ENCODE peak calls at places on chromosomes 5 and 9, in four cellular contexts. V is effector memory CD4-positive, alpha-beta T cell; G is GM23248; Y is SJSA1. Q is an unnamed sample.

GRCh38 chr9:21465859-21466518 is 16.1 kb downstream of the IFNE start:
- DNase-seq in V (no peak), G (peak; percentile 68), Y (no peak), Q (peak; percentile 25)

GRCh38 chr9:88537743-88538055 is 2.7 kb downstream of the NXNL2 start:
- DNase-seq in V (no peak), G (peak; percentile 94), Y (peak; percentile 64), Q (peak; percentile 83)

GRCh38 chr9:82949203-82949602 is 113.7 kb downstream of the RASEF start:
- DNase-seq in V (no peak), G (peak; percentile 12), Y (no peak), Q (no peak)

GRCh38 chr5:24999732-25000131 is 355.0 kb upstream of the CDH10 start:
- DNase-seq in V (no peak), G (no peak), Y (no peak), Q (no peak)

GRCh38 chr5:56951131-56951945 is 585 bp downstream of the MIER3 start:
- DNase-seq in V (no peak), G (peak; percentile 55), Y (peak; percentile 44), Q (no peak)

GRCh38 chr5:34504967-34505366 is 151.2 kb upstream of the RAI14 start:
- DNase-seq in V (no peak), G (no peak), Y (no peak), Q (no peak)

GRCh38 chr5:110727025-110727314 is 499 bp upstream of the TMEM232 start:
- DNase-seq in V (no peak), G (no peak), Y (no peak), Q (no peak)

GRCh38 chr5:179793470-179794139 is at the start of gene LTC4S:
- DNase-seq in V (peak; percentile 49), G (peak; percentile 64), Y (no peak), Q (no peak)

GRCh38 chr5:141402553-141403328 is at the start of gene PCDHGA9:
- DNase-seq in V (no peak), G (peak; percentile 73), Y (no peak), Q (no peak)

GRCh38 chr5:150778517-150779396 is at the start of gene SMIM3:
- DNase-seq in V (peak; percentile 38), G (peak; percentile 86), Y (peak; percentile 79), Q (peak; percentile 70)

GRCh38 chr9:69584746-69585145 is 87.4 kb downstream of the APBA1 start:
- DNase-seq in V (no peak), G (peak; percentile 71), Y (no peak), Q (no peak)

GRCh38 chr5:132460835-132461230 is 29.7 kb downstream of the IRF1 start:
- DNase-seq in V (no peak), G (no peak), Y (no peak), Q (no peak)

GRCh38 chr5:177397875-177398390 is 2.5 kb downstream of the PFN3 start:
- DNase-seq in V (no peak), G (no peak), Y (peak; percentile 50), Q (no peak)

GRCh38 chr5:102986074-102986473 is 133.9 kb downstream of the GIN1 start:
- DNase-seq in V (no peak), G (no peak), Y (no peak), Q (no peak)

GRCh38 chr5:111627862-111628261 is 115.5 kb upstream of the STARD4 start:
- DNase-seq in V (no peak), G (no peak), Y (no peak), Q (no peak)

GRCh38 chr9:108150736-108151135 is 661.2 kb upstream of the KLF4 start:
- DNase-seq in V (no peak), G (peak; percentile 63), Y (no peak), Q (peak; percentile 43)

GRCh38 chr9:85729882-85730281 is 11.9 kb downstream of the AGTPBP1 start:
- DNase-seq in V (no peak), G (no peak), Y (no peak), Q (no peak)

GRCh38 chr9:76574171-76574767 is 115.3 kb downstream of the GCNT1 start:
- DNase-seq in V (no peak), G (no peak), Y (no peak), Q (no peak)

GRCh38 chr5:95913663-95914062 is 48.0 kb downstream of the ELL2 start:
- DNase-seq in V (no peak), G (no peak), Y (no peak), Q (no peak)

GRCh38 chr5:54873696-54874095 is 111.7 kb downstream of the ESM1 start:
- DNase-seq in V (no peak), G (peak; percentile 9), Y (no peak), Q (no peak)

GRCh38 chr9:96725576-96725975 is 52.3 kb downstream of the ZNF510 start:
- DNase-seq in V (no peak), G (no peak), Y (no peak), Q (no peak)

GRCh38 chr5:151222769-151223446 is 984 bp downstream of the CCDC69 start:
- DNase-seq in V (peak; percentile 14), G (no peak), Y (no peak), Q (no peak)

GRCh38 chr5:16574789-16575785 is 41.7 kb downstream of the RETREG1 start:
- DNase-seq in V (no peak), G (peak; percentile 97), Y (no peak), Q (peak; percentile 40)

GRCh38 chr5:96714951-96715451 is 52.8 kb downstream of the CAST start:
- DNase-seq in V (peak; percentile 13), G (peak; percentile 94), Y (no peak), Q (peak; percentile 63)

GRCh38 chr9:122135529-122135859 is 24.1 kb downstream of the NDUFA8 start:
- DNase-seq in V (no peak), G (no peak), Y (no peak), Q (no peak)

GRCh38 chr5:1010641-1011046 is 2.0 kb downstream of the NKD2 start:
- DNase-seq in V (no peak), G (no peak), Y (no peak), Q (no peak)

GRCh38 chr9:4299006-4299795 is 667 bp downstream of the GLIS3 start:
- DNase-seq in V (no peak), G (peak; percentile 77), Y (peak; percentile 33), Q (no peak)

GRCh38 chr9:135073081-135073740 is 14.3 kb upstream of the OLFM1 start:
- DNase-seq in V (no peak), G (no peak), Y (no peak), Q (no peak)

GRCh38 chr9:135073741-135074305 is 13.6 kb upstream of the OLFM1 start:
- DNase-seq in V (no peak), G (no peak), Y (no peak), Q (no peak)

GRCh38 chr9:135076143-135076875 is 11.2 kb upstream of the OLFM1 start:
- DNase-seq in V (no peak), G (no peak), Y (peak; percentile 27), Q (no peak)

GRCh38 chr9:135075234-135076142 is 12.0 kb upstream of the OLFM1 start:
- DNase-seq in V (no peak), G (peak; percentile 80), Y (peak; percentile 42), Q (peak; percentile 41)

DNA sequence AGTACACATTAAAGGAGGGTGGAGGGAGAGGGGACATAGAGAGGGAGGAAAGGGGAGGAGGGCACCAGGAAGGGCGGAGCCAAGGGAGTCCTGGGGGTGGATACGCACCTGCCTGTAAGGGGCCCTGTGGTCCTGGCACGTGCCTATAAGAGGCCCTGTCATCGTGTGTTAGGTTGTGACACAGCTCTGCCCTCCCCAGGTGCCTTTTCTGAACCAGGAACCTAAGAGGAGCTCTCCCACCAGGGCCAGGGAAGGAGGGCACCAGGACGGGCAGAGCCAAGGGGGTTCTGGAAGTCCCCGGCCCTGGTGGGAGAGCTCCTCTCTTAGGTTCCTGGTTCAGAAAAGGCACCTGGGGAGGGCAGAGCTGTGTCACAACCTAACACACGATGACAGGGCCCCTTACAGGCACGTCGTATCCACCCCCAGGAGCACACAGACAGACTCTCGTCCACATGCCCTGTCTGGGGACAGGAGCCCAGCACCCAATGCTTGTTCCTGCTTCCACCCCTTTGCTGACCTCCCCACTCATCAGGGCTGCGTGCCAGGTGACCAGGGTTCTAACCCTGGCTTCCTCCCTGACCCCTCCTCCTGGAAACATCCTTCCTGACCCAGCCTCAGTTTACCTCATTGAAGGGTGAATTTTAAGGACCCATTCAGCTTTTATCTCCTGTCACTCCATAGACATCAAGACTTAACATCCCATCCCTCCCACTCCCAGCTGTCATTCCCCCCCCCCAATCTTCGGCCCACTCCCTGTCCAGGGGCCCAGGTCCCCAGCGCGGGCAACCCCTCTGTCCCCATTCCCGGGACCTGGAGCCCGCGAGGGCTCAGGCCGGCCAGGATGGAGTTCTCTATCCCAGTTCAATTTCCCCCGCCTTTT is 12.9 kb upstream of the OLFM1 start:
- DNase-seq in V (no peak), G (no peak), Y (peak; percentile 20), Q (no peak)
- H3K4me3 ChIP-seq in V (no peak overlapping the region), G (peak overlapping the region; percentile 71), Y (no peak overlapping the region), Q (peak overlapping the region; percentile 83)

GRCh38 chr5:158837908-158838307 is 261.8 kb downstream of the EBF1 start:
- DNase-seq in V (no peak), G (peak; percentile 16), Y (no peak), Q (peak; percentile 21)

GRCh38 chr5:158839638-158840037 is 260.1 kb downstream of the EBF1 start:
- DNase-seq in V (no peak), G (no peak), Y (no peak), Q (no peak)

GRCh38 chr5:158840193-158840592 is 259.5 kb downstream of the EBF1 start:
- DNase-seq in V (no peak), G (peak; percentile 82), Y (no peak), Q (no peak)

GRCh38 chr5:158841481-158841880 is 258.2 kb downstream of the EBF1 start:
- DNase-seq in V (no peak), G (no peak), Y (no peak), Q (no peak)

DNA sequence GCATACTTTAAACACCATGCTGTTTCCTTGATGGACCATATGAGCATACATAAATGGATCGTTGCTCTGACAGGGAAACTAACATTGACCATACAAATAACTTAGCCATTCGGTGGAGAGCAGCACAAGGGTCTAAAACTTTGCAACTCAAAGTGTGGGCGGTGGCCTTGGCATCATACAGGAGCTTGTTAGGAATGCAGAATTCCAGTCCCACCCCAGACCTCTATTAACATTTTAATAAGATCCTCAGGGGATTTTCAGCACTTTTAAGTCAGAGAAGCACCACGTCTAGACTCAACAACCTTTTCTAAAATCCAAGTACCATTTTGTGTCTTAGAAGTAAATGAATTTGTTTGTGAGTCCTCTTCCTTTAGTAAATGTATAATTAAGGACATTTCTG is 260.9 kb downstream of the EBF1 start:
- DNase-seq in V (no peak), G (no peak), Y (no peak), Q (no peak)
- H3K36me3 ChIP-seq in V (no peaks in the 10 kb centered on the region), G (no peaks in the 10 kb centered on the region), Y (no peaks in the 10 kb centered on the region), Q (no peaks in the 10 kb centered on the region)

GRCh38 chr5:53017794-53018391 is 28.7 kb downstream of the ITGA2 start:
- DNase-seq in V (no peak), G (no peak), Y (no peak), Q (no peak)
- H3K27me3 ChIP-seq in V (peaks cover 3% of the 10 kb centered on the region), G (no peaks in the 10 kb centered on the region), Y (no peaks in the 10 kb centered on the region), Q (no peaks in the 10 kb centered on the region)

DNA sequence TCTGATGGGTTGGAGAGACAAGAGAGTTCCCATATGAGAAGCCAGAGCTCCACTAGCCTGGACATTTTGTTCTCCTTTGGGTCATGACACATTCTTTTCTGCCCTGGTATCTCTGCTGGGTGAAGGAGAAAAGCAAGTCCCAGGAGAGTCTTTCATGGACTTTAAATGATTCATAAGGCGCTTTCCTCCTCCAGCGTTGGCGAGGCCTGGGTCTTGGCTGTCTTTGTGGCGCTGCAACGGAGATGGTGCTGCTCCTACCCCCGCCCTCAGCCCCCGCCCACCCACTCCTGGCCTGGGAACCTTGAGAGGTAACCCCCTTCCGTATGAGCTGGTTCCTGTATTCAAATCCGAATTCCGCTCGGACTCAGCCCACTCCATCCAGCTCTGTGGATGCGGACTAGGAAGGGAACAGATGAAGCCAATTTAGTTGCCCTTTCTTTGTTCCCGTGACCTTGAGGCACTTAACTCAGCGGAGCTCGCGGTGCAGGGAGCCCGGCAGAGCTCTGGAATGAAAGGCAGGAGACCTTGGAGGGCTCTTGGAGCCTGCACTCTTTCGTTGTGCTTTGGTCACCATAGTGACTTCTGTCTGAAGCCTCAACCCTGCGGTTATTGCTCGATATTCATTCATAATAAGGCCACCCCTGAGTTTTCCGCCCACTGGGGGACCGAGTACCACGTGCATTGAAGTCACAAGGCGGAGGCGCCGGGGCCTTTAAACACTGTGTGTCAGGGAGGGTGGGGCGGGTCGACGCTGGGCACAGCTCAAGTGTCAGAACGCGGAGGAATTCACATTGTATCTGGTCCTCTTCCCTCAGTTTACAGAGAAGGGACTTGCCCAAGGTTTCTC is 14.0 kb upstream of the PWWP2A start:
- DNase-seq in V (no peak), G (peak; percentile 80), Y (peak; percentile 63), Q (peak; percentile 32)
- H3K4me3 ChIP-seq in V (no peak overlapping the region), G (no peak overlapping the region), Y (no peak overlapping the region), Q (no peak overlapping the region)